ENCODE peak calls at places on chromosome 11, in six cellular contexts. One of them, this sample, is unnamed.

GRCh38 chr11:61133956-61134662 is 27.1 kb downstream of the VPS37C start:
- DNase-seq in uterus: no peak
- DNase-seq in DND-41: no peak
- DNase-seq in stomach: no peak
- DNase-seq in CD8-positive, alpha-beta T cell: no peak
- DNase-seq in mesendoderm: no peak
- DNase-seq in this sample: no peak

GRCh38 chr11:12822623-12823022 is 148.4 kb downstream of the TEAD1 start:
- DNase-seq in uterus: no peak
- DNase-seq in DND-41: no peak
- DNase-seq in stomach: no peak
- DNase-seq in CD8-positive, alpha-beta T cell: no peak
- DNase-seq in mesendoderm: no peak
- DNase-seq in this sample: no peak

GRCh38 chr11:76234704-76235232 is 28.5 kb upstream of the WNT11 start:
- DNase-seq in uterus: peak; percentile 67
- DNase-seq in DND-41: no peak
- DNase-seq in stomach: peak; percentile 26
- DNase-seq in CD8-positive, alpha-beta T cell: no peak
- DNase-seq in mesendoderm: no peak
- DNase-seq in this sample: no peak

GRCh38 chr11:68373189-68373809 is 60.9 kb downstream of the LRP5 start:
- DNase-seq in uterus: peak; percentile 69
- DNase-seq in DND-41: no peak
- DNase-seq in stomach: no peak
- DNase-seq in CD8-positive, alpha-beta T cell: no peak
- DNase-seq in mesendoderm: no peak
- DNase-seq in this sample: peak; percentile 62

GRCh38 chr11:1472180-1473005 is 14.2 kb downstream of the MOB2 start:
- DNase-seq in uterus: peak; percentile 16
- DNase-seq in DND-41: no peak
- DNase-seq in stomach: no peak
- DNase-seq in CD8-positive, alpha-beta T cell: peak; percentile 11
- DNase-seq in mesendoderm: no peak
- DNase-seq in this sample: no peak

GRCh38 chr11:86524603-86525352 is 147.6 kb downstream of the ME3 start:
- DNase-seq in uterus: no peak
- DNase-seq in DND-41: no peak
- DNase-seq in stomach: no peak
- DNase-seq in CD8-positive, alpha-beta T cell: no peak
- DNase-seq in mesendoderm: peak; percentile 70
- DNase-seq in this sample: peak; percentile 76

GRCh38 chr11:100732949-100733348 is 45.9 kb downstream of the ARHGAP42 start:
- DNase-seq in uterus: no peak
- DNase-seq in DND-41: no peak
- DNase-seq in stomach: no peak
- DNase-seq in CD8-positive, alpha-beta T cell: no peak
- DNase-seq in mesendoderm: no peak
- DNase-seq in this sample: no peak

GRCh38 chr11:111635706-111636045 is 33.4 kb downstream of the SIK2 start:
- DNase-seq in uterus: peak; percentile 24
- DNase-seq in DND-41: no peak
- DNase-seq in stomach: no peak
- DNase-seq in CD8-positive, alpha-beta T cell: no peak
- DNase-seq in mesendoderm: no peak
- DNase-seq in this sample: peak; percentile 89

GRCh38 chr11:39432929-39433328 is 2026.5 kb downstream of the LRRC4C start:
- DNase-seq in uterus: no peak
- DNase-seq in DND-41: no peak
- DNase-seq in stomach: no peak
- DNase-seq in CD8-positive, alpha-beta T cell: no peak
- DNase-seq in mesendoderm: no peak
- DNase-seq in this sample: no peak

GRCh38 chr11:1310315-1310687 is 869 bp upstream of the TOLLIP start:
- DNase-seq in uterus: no peak
- DNase-seq in DND-41: no peak
- DNase-seq in stomach: no peak
- DNase-seq in CD8-positive, alpha-beta T cell: no peak
- DNase-seq in mesendoderm: no peak
- DNase-seq in this sample: peak; percentile 9

GRCh38 chr11:117998201-117998579 is 12.0 kb downstream of the IL10RA start:
- DNase-seq in uterus: no peak
- DNase-seq in DND-41: no peak
- DNase-seq in stomach: no peak
- DNase-seq in CD8-positive, alpha-beta T cell: no peak
- DNase-seq in mesendoderm: no peak
- DNase-seq in this sample: no peak
- H3K4me3 ChIP-seq in uterus: no peak overlapping the region
- H3K4me3 ChIP-seq in DND-41: no peak overlapping the region
- H3K4me3 ChIP-seq in stomach: no peak overlapping the region
- H3K4me3 ChIP-seq in CD8-positive, alpha-beta T cell: no peak overlapping the region
- H3K4me3 ChIP-seq in mesendoderm: no peak overlapping the region
- H3K4me3 ChIP-seq in this sample: no peak overlapping the region

GRCh38 chr11:17720796-17721171 is 1.4 kb downstream of the MYOD1 start:
- DNase-seq in uterus: no peak
- DNase-seq in DND-41: no peak
- DNase-seq in stomach: no peak
- DNase-seq in CD8-positive, alpha-beta T cell: no peak
- DNase-seq in mesendoderm: peak; percentile 35
- DNase-seq in this sample: no peak
- H3K4me3 ChIP-seq in uterus: no peak overlapping the region
- H3K4me3 ChIP-seq in DND-41: no peak overlapping the region
- H3K4me3 ChIP-seq in stomach: no peak overlapping the region
- H3K4me3 ChIP-seq in CD8-positive, alpha-beta T cell: no peak overlapping the region
- H3K4me3 ChIP-seq in mesendoderm: no peak overlapping the region
- H3K4me3 ChIP-seq in this sample: peak overlapping the region; percentile 28

GRCh38 chr11:30313580-30313979 is 9.3 kb upstream of the ARL14EP start:
- DNase-seq in uterus: no peak
- DNase-seq in DND-41: no peak
- DNase-seq in stomach: no peak
- DNase-seq in CD8-positive, alpha-beta T cell: no peak
- DNase-seq in mesendoderm: no peak
- DNase-seq in this sample: no peak
- H3K4me3 ChIP-seq in uterus: no peak overlapping the region
- H3K4me3 ChIP-seq in DND-41: no peak overlapping the region
- H3K4me3 ChIP-seq in stomach: no peak overlapping the region
- H3K4me3 ChIP-seq in CD8-positive, alpha-beta T cell: no peak overlapping the region
- H3K4me3 ChIP-seq in mesendoderm: no peak overlapping the region
- H3K4me3 ChIP-seq in this sample: no peak overlapping the region

DNA sequence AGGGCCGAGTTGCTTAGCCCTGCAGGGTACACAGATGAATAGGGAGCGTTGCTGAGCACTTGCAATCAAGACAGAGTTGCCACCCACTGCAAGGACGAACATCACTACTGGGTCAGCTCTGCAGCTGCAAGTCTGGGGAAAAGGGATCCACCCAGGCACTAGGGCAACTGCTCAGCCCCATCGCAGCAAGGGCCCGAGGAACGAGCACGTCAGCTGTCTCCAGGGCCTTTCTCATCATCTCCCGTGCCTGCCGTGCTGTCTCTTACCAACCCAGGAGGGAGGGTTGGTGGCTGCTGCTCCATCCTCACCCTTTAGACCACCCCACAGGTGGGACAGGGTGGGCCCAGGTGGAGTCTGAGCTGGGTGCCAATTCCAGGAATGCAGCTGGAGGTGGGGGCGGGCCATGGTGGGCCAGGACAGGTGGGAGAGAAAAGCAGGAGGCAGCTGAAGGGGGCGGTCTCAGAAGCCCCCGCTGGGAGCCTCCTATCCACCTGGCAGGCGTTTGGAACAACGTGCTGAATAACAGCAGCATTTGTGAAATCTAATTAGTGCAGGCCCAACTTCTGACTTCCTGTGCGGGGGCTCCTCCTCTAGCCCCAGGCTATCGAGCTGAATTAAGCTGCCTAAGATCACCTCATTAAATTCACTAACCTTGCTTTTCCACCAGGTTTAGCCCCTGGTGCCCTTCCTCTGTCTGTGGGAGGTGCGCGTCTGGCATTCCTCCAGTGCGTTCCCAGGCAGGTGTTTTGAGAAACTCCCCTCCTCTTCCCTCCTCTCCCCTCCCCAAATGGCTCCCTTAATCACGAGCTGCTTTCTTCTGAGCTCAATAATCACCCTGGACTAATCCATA is 252.5 kb downstream of the ST3GAL4 start:
- DNase-seq in uterus: no peak
- DNase-seq in DND-41: no peak
- DNase-seq in stomach: no peak
- DNase-seq in CD8-positive, alpha-beta T cell: no peak
- DNase-seq in mesendoderm: no peak
- DNase-seq in this sample: no peak
- H3K4me3 ChIP-seq in uterus: no peak overlapping the region
- H3K4me3 ChIP-seq in DND-41: no peak overlapping the region
- H3K4me3 ChIP-seq in stomach: no peak overlapping the region
- H3K4me3 ChIP-seq in CD8-positive, alpha-beta T cell: no peak overlapping the region
- H3K4me3 ChIP-seq in mesendoderm: no peak overlapping the region
- H3K4me3 ChIP-seq in this sample: no peak overlapping the region

This sample was measured in astrocyte of the spinal cord.